ENCODE peak calls at places on chromosomes 6 and 20, in ten cellular contexts. Q, U, T, E, M, G, Z, V, F and C are unnamed samples.

GRCh38 chr6:114467931-114468330 is 125.1 kb upstream of the HS3ST5 start:
- DNase-seq in Q (no peak), U (no peak), T (no peak), E (no peak), M (no peak), G (no peak), Z (no peak), V (no peak), F (no peak), C (no peak)

GRCh38 chr6:5619249-5619648 is 357.9 kb downstream of the FARS2 start:
- DNase-seq in Q (no peak), U (no peak), T (no peak), E (no peak), M (no peak), G (no peak), Z (no peak), V (no peak), F (no peak), C (no peak)

GRCh38 chr20:56689852-56690485 is 60.9 kb downstream of the TFAP2C start:
- DNase-seq in Q (no peak), U (no peak), T (no peak), E (no peak), M (no peak), G (no peak), Z (no peak), V (no peak), F (no peak), C (no peak)

GRCh38 chr6:116507324-116507723 is 4.1 kb upstream of the CALHM5 start:
- DNase-seq in Q (no peak), U (no peak), T (no peak), E (no peak), M (no peak), G (no peak), Z (no peak), V (no peak), F (no peak), C (no peak)

GRCh38 chr6:31114540-31114876 is at the start of gene PSORS1C1:
- DNase-seq in Q (peak; percentile 80), U (peak; percentile 81), T (peak; percentile 57), E (peak; percentile 89), M (peak; percentile 92), G (peak; percentile 94), Z (peak; percentile 81), V (peak; percentile 89), F (peak; percentile 84), C (peak; percentile 74)

GRCh38 chr6:79742030-79742429 is 110.9 kb downstream of the SH3BGRL2 start:
- DNase-seq in Q (no peak), U (no peak), T (no peak), E (no peak), M (no peak), G (no peak), Z (no peak), V (no peak), F (no peak), C (no peak)

GRCh38 chr6:159311618-159312017 is 142.4 kb downstream of the FNDC1 start:
- DNase-seq in Q (no peak), U (no peak), T (no peak), E (no peak), M (no peak), G (peak; percentile 59), Z (no peak), V (no peak), F (no peak), C (no peak)

GRCh38 chr6:161186173-161186769 is 87.6 kb downstream of the AGPAT4 start:
- DNase-seq in Q (no peak), U (no peak), T (no peak), E (peak; percentile 61), M (peak; percentile 55), G (peak; percentile 86), Z (peak; percentile 88), V (no peak), F (no peak), C (no peak)

GRCh38 chr6:8530775-8531435 is 95.6 kb upstream of the SLC35B3 start:
- DNase-seq in Q (no peak), U (no peak), T (no peak), E (no peak), M (no peak), G (no peak), Z (no peak), V (no peak), F (no peak), C (no peak)

DNA sequence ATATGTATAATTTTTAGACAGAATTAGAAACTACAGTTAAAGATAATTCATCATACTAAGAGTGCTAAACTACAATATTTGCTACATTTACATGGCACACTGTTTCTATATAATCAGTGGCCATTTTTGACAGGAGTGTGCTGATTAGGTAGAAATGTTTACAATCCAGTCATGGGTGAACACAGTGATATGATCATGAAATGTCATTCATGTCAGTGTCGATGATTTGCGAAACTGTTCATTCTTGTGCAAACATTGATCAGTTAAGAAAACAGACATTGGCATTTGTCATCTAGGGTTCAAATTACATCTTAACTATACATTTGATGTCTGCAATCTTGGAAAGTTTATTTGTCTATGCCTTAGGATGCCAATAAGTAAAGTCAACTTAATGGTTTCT is 474.9 kb downstream of the DOK5 start:
- DNase-seq in Q (no peak), U (no peak), T (no peak), E (no peak), M (no peak), G (no peak), Z (no peak), V (no peak), F (no peak), C (no peak)
- H3K9me3 ChIP-seq in Q (peaks cover 6% of the 10 kb centered on the region), U (no peaks in the 10 kb centered on the region), T (no peaks in the 10 kb centered on the region), E (no peaks in the 10 kb centered on the region), M (no peaks in the 10 kb centered on the region), G (no peaks in the 10 kb centered on the region), Z (no peaks in the 10 kb centered on the region), V (no peaks in the 10 kb centered on the region), F (no peaks in the 10 kb centered on the region), C (no peaks in the 10 kb centered on the region)

GRCh38 chr6:100177956-100178355 is 183.9 kb upstream of the MCHR2 start:
- DNase-seq in Q (no peak), U (no peak), T (no peak), E (no peak), M (no peak), G (no peak), Z (no peak), V (no peak), F (no peak), C (no peak)
- H3K4me3 ChIP-seq in Q (no peak overlapping the region), U (no peak overlapping the region), T (no peak overlapping the region), E (no peak overlapping the region), M (no peak overlapping the region), G (no peak overlapping the region), Z (no peak overlapping the region), V (no peak overlapping the region), F (no peak overlapping the region), C (no peak overlapping the region)

DNA sequence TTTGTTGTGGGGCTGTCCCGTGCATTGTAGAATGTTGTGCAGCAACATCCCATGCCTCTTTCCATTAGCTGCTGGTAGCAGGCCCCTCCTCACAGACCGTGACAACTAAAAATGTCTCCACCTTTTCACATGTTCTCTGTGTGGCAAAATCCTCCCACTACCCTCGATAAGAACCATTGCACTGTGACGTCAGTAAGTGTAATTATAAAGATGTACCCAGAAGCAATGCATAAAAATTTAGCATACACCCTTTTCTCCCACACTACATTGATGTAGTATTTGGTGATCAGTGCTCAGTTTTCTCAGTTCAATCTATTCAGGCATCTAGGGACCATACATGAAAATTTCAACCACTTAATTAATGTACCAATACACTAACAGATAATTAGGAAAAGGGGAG is 389.9 kb downstream of the DOK5 start:
- DNase-seq in Q (no peak), U (no peak), T (no peak), E (no peak), M (no peak), G (no peak), Z (no peak), V (no peak), F (no peak), C (no peak)
- H3K9me3 ChIP-seq in Q (peaks cover 10% of the 10 kb centered on the region), U (no peaks in the 10 kb centered on the region), T (no peaks in the 10 kb centered on the region), E (no peaks in the 10 kb centered on the region), M (no peaks in the 10 kb centered on the region), G (no peaks in the 10 kb centered on the region), Z (no peaks in the 10 kb centered on the region), V (no peaks in the 10 kb centered on the region), F (no peaks in the 10 kb centered on the region), C (no peaks in the 10 kb centered on the region)

GRCh38 chr20:22578221-22579118 is 5.9 kb downstream of the FOXA2 start:
- DNase-seq in Q (peak; percentile 79), U (no peak), T (peak; percentile 77), E (no peak), M (no peak), G (no peak), Z (peak; percentile 70), V (no peak), F (no peak), C (no peak)

GRCh38 chr20:22577515-22578220 is 6.7 kb downstream of the FOXA2 start:
- DNase-seq in Q (peak; percentile 88), U (no peak), T (peak; percentile 80), E (no peak), M (no peak), G (no peak), Z (peak; percentile 84), V (no peak), F (peak; percentile 64), C (no peak)

GRCh38 chr20:22579119-22579427 is 5.3 kb downstream of the FOXA2 start:
- DNase-seq in Q (peak; percentile 96), U (no peak), T (no peak), E (no peak), M (no peak), G (no peak), Z (no peak), V (no peak), F (no peak), C (no peak)

GRCh38 chr20:22581437-22582385 is 2.7 kb downstream of the FOXA2 start:
- DNase-seq in Q (peak; percentile 70), U (no peak), T (peak; percentile 54), E (no peak), M (no peak), G (no peak), Z (peak; percentile 49), V (no peak), F (no peak), C (no peak)

GRCh38 chr20:22579711-22580697 is 4.4 kb downstream of the FOXA2 start:
- DNase-seq in Q (peak; percentile 83), U (no peak), T (peak; percentile 74), E (no peak), M (no peak), G (no peak), Z (peak; percentile 60), V (no peak), F (no peak), C (no peak)
- H3K4me3 ChIP-seq in Q (peak overlapping the region; percentile 87), U (no peak overlapping the region), T (no peak overlapping the region), E (no peak overlapping the region), M (no peak overlapping the region), G (no peak overlapping the region), Z (peak overlapping the region; percentile 45), V (no peak overlapping the region), F (no peak overlapping the region), C (no peak overlapping the region)